ENCODE peak calls at places on chromosomes 12 and 14, in eight cellular contexts. R is NB4; H is CD8-positive, alpha-beta T cell; D is CD4-positive, alpha-beta memory T cell; X is endothelial cell of umbilical vein; I is OCI-LY7; B is suprapubic skin; Z is fibroblast of lung. A is an unnamed sample.
A peak's percentile ranks its signal among the peaks of the same experiment; 100 is the strongest.

GRCh38 chr12:122159879-122160278 is 14.1 kb downstream of the IL31 start:
- DNase-seq in R (no peak), H (no peak), D (no peak), X (no peak), I (peak; percentile 23), B (no peak), Z (no peak), A (no peak)

GRCh38 chr12:53777936-53778644 is 26.3 kb upstream of the CISTR start:
- DNase-seq in R (peak; percentile 7), H (no peak), D (no peak), X (no peak), I (no peak), B (no peak), Z (no peak), A (no peak)

GRCh38 chr14:95078841-95079240 is 78.5 kb downstream of the DICER1 start:
- DNase-seq in R (no peak), H (no peak), D (no peak), X (no peak), I (no peak), B (no peak), Z (no peak), A (no peak)

GRCh38 chr14:27427796-27428195 is 830.0 kb upstream of the NOVA1 start:
- DNase-seq in R (peak; percentile 1), H (no peak), D (no peak), X (peak; percentile 23), I (no peak), B (no peak), Z (peak; percentile 87), A (no peak)

GRCh38 chr14:81625343-81625742 is 91.7 kb upstream of the SEL1L start:
- DNase-seq in R (peak; percentile 46), H (no peak), D (no peak), X (no peak), I (peak; percentile 65), B (no peak), Z (no peak), A (no peak)

GRCh38 chr12:2297658-2298057 is 244.9 kb downstream of the CACNA1C start:
- DNase-seq in R (no peak), H (no peak), D (no peak), X (no peak), I (peak; percentile 62), B (no peak), Z (no peak), A (no peak)

GRCh38 chr14:105890474-105891220 is 364.3 kb downstream of the TMEM121 start:
- DNase-seq in R (no peak), H (no peak), D (no peak), X (no peak), I (no peak), B (peak; percentile 54), Z (no peak), A (peak; percentile 51)

GRCh38 chr12:13602217-13602616 is 379.2 kb downstream of the GRIN2B start:
- DNase-seq in R (no peak), H (no peak), D (no peak), X (no peak), I (no peak), B (no peak), Z (no peak), A (no peak)

GRCh38 chr14:59900536-59900935 is 19.4 kb upstream of the LRRC9 start:
- DNase-seq in R (no peak), H (no peak), D (no peak), X (no peak), I (no peak), B (no peak), Z (no peak), A (no peak)

GRCh38 chr12:47964102-47964723 is 817 bp downstream of the TMEM106C start:
- DNase-seq in R (peak; percentile 26), H (peak; percentile 29), D (no peak), X (peak; percentile 26), I (peak; percentile 50), B (no peak), Z (no peak), A (no peak)

GRCh38 chr12:12267801-12268200 is 957 bp upstream of the LRP6 start:
- DNase-seq in R (peak; percentile 10), H (no peak), D (no peak), X (no peak), I (no peak), B (no peak), Z (no peak), A (no peak)

GRCh38 chr12:51531982-51532497 is 59.0 kb upstream of the SCN8A start:
- DNase-seq in R (peak; percentile 74), H (peak; percentile 67), D (peak; percentile 70), X (peak; percentile 73), I (peak; percentile 71), B (peak; percentile 71), Z (peak; percentile 64), A (peak; percentile 76)

GRCh38 chr12:102462386-102462785 is 18.0 kb downstream of the IGF1 start:
- DNase-seq in R (no peak), H (no peak), D (no peak), X (no peak), I (no peak), B (no peak), Z (peak; percentile 43), A (no peak)

GRCh38 chr12:92503029-92503931 is 199.5 kb upstream of the PLEKHG7 start:
- DNase-seq in R (no peak), H (no peak), D (no peak), X (no peak), I (peak; percentile 40), B (no peak), Z (no peak), A (no peak)

GRCh38 chr12:117360551-117361311 is 695 bp downstream of the NOS1 start:
- DNase-seq in R (no peak), H (no peak), D (no peak), X (no peak), I (no peak), B (no peak), Z (no peak), A (no peak)

GRCh38 chr12:117361905-117362304 is 479 bp upstream of the NOS1 start:
- DNase-seq in R (no peak), H (no peak), D (no peak), X (no peak), I (no peak), B (no peak), Z (no peak), A (no peak)

GRCh38 chr12:117361312-117361670 is at the start of gene NOS1:
- DNase-seq in R (no peak), H (no peak), D (no peak), X (no peak), I (no peak), B (no peak), Z (no peak), A (no peak)

GRCh38 chr12:117360222-117360550 is 1.2 kb downstream of the NOS1 start:
- DNase-seq in R (no peak), H (no peak), D (no peak), X (no peak), I (no peak), B (no peak), Z (no peak), A (no peak)

GRCh38 chr12:117359029-117359845 is 2.2 kb downstream of the NOS1 start:
- DNase-seq in R (no peak), H (no peak), D (no peak), X (no peak), I (no peak), B (no peak), Z (no peak), A (no peak)
- H3K4me3 ChIP-seq in R (no peak overlapping the region), H (no peak overlapping the region), D (no peak overlapping the region), X (no peak overlapping the region), I (no peak overlapping the region), B (no peak overlapping the region), Z (no peak overlapping the region), A (no peak overlapping the region)

DNA sequence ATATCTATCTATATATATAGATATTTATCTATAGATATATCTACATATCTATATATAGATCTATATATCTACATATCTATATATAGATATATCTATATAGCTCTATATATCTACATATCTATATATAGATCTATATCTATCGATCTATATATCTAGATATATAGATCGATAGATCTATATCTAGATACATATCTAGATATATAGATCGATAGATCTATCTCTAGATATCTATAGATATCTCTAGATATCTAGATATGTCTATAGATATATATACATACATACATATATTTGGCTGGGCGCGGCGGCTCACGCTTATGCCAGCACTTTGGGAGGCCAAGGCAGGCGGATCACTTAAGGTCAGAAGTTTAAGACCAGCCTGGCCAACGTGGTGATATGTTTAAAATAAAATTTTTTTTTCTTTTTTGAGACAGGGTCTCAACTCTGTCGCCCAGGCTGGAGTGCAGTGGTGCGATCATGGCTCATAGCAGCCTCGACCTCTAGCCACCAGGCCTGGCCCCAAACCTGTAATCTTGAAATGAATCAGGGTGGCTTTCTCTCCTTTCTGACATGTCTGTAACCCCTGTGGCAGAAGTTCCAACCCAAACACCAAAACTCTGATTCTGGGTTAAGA is 18.1 kb downstream of the ARPC3 start:
- DNase-seq in R (no peak), H (no peak), D (no peak), X (no peak), I (no peak), B (peak; percentile 35), Z (no peak), A (peak; percentile 55)
- H3K4me3 ChIP-seq in R (peak overlapping the region; percentile 52), H (no peak overlapping the region), D (peak overlapping the region; percentile 43), X (no peak overlapping the region), I (no peak overlapping the region), B (peak overlapping the region; percentile 52), Z (peak overlapping the region; percentile 44), A (peak overlapping the region; percentile 56)

DNA sequence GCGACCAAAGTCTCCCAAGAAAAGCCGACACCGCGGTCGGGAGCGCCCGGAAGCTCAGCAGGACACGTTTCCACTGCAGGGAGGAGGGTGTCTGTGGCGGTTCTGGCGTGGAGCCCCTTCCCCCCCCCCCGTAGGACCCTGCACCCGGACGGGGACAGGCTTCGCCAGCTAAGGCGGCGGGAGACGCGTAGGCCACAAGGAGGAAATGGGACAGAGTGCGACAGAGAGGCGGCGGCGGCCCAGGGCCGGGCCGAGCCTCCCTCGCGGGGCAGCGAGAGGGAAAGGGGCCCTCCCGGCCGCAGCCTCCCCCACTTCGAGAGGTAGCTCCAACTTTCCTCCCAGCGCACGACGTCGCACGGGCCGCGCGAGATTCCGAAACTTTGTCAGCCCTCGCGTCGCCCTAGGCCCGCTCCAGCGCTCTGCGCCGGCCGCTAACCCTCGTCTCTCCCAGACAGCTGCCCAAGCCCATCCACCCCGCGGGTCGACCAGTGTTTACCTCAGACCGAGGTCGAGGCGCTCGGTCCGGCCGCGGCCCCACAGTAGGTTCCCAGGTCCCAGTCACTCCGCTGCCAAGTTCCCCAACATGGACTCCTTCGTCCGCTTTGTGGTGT is 412 bp downstream of the SCAF11 start:
- DNase-seq in R (peak; percentile 83), H (peak; percentile 51), D (peak; percentile 69), X (peak; percentile 55), I (no peak), B (peak; percentile 80), Z (peak; percentile 64), A (peak; percentile 87)
- H3K4me3 ChIP-seq in R (peak overlapping the region; percentile 97), H (peak overlapping the region; percentile 89), D (peak overlapping the region; percentile 94), X (peak overlapping the region; percentile 86), I (peak overlapping the region; percentile 78), B (peak overlapping the region; percentile 99), Z (peak overlapping the region; percentile 83), A (peak overlapping the region; percentile 89)

DNA sequence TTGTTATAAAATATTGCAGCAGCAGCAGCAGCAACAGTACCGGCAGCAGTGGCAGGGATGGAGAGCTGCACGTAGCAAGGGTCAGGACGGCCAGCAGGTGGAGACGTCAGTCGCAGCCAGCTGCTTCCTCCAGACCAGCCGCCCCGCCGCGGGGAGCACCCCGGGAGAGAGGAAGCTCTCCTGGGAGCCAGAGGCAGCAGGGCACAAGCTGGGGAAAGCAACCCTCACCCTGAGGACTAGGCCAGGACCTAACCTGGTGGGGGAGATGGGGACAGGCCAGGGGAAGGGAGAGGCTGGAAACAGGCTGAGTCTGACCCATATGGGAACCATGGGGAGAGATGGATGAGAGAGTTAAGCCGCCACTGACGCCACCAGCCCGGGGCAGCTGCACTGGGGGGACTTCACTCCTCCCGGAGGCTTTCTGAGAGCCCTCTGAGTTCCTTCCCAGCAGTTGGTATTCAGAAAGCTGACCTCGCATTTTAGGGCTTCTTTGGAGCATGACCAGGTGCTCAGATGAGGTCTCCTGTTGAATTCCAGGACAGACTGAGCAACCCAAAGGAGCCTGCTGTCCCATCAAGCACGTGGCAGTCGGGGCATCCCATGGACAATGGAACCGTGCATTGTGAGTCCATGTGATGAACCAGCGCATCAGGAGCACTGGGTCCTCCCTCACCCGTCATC is 56.3 kb downstream of the SPTB start:
- DNase-seq in R (peak; percentile 84), H (peak; percentile 62), D (peak; percentile 51), X (peak; percentile 36), I (peak; percentile 60), B (peak; percentile 77), Z (peak; percentile 61), A (peak; percentile 91)
- H3K4me3 ChIP-seq in R (no peak overlapping the region), H (no peak overlapping the region), D (no peak overlapping the region), X (no peak overlapping the region), I (no peak overlapping the region), B (no peak overlapping the region), Z (no peak overlapping the region), A (no peak overlapping the region)

A was measured in upper lobe of right lung.